ENCODE peak calls at places on chromosomes 3 and 15, in seven cellular contexts. F, Z, P, L, T, V and O are unnamed samples.

GRCh38 chr3:174662653-174663052 is 196.5 kb upstream of the NAALADL2 start:
- DNase-seq in P (peak), F (no peak), T (no peak), L (no peak), Z (no peak), V (no peak), O (no peak)

GRCh38 chr3:15798533-15799245 is 910 bp upstream of the ANKRD28 start:
- DNase-seq in L (no peak), Z (no peak), V (no peak), P (no peak), F (no peak), T (no peak), O (no peak)

GRCh38 chr15:91148243-91148642 is 48.2 kb downstream of the SV2B start:
- DNase-seq in T (no peak), P (no peak), L (no peak), F (no peak), V (no peak), Z (no peak), O (no peak)

GRCh38 chr15:55917881-55918296 is 75.5 kb downstream of the NEDD4 start:
- DNase-seq in T (peak), Z (peak), L (peak), F (peak), V (no peak), P (peak), O (peak)

GRCh38 chr3:87359807-87360206 is 83.4 kb upstream of the POU1F1 start:
- DNase-seq in L (no peak), F (no peak), Z (no peak), T (no peak), V (no peak), P (no peak), O (no peak)

GRCh38 chr15:52680041-52680391 is 828 bp upstream of the ATOSA start:
- DNase-seq in L (no peak), V (no peak), F (no peak), P (peak), T (no peak), Z (no peak), O (no peak)

GRCh38 chr3:29079358-29079757 is 201.5 kb upstream of the RBMS3 start:
- DNase-seq in L (no peak), Z (no peak), P (no peak), T (no peak), V (no peak), F (no peak), O (no peak)

GRCh38 chr3:195071916-195072820 is 198.8 kb downstream of the XXYLT1 start:
- DNase-seq in Z (no peak), P (no peak), F (no peak), T (no peak), L (no peak), V (no peak), O (no peak)

GRCh38 chr3:23356169-23356568 is 153.0 kb downstream of the UBE2E2 start:
- DNase-seq in T (no peak), P (no peak), F (no peak), Z (no peak), L (no peak), V (no peak), O (no peak)

GRCh38 chr3:165339753-165340152 is 143.6 kb upstream of the SLITRK3 start:
- DNase-seq in F (peak), P (no peak), V (no peak), T (peak), L (no peak), Z (no peak), O (no peak)

GRCh38 chr3:96863129-96863740 is 48.8 kb downstream of the EPHA6 start:
- DNase-seq in L (peak), F (no peak), T (peak), P (peak), V (no peak), Z (no peak), O (peak)

GRCh38 chr3:195441476-195441970 is 1.3 kb downstream of the ACAP2 start:
- DNase-seq in F (no peak), L (peak), Z (no peak), P (peak), T (no peak), V (no peak), O (no peak)

GRCh38 chr3:81581966-81582599 is 179.4 kb downstream of the GBE1 start:
- DNase-seq in P (peak), L (peak), V (peak), T (peak), F (peak), Z (peak), O (peak)

GRCh38 chr3:25294406-25294805 is 133.7 kb upstream of the RARB start:
- DNase-seq in Z (no peak), F (no peak), V (no peak), L (no peak), T (no peak), P (no peak), O (no peak)

GRCh38 chr3:154886437-154886836 is 193.7 kb upstream of the MME start:
- DNase-seq in T (no peak), Z (no peak), L (no peak), F (no peak), P (peak), V (no peak), O (no peak)

GRCh38 chr3:5013021-5013906 is 34.0 kb downstream of the BHLHE40 start:
- DNase-seq in L (peak), P (no peak), T (no peak), F (peak), V (no peak), Z (peak), O (no peak)

GRCh38 chr15:66233487-66234415 is 19.8 kb downstream of the MEGF11 start:
- DNase-seq in F (peak), P (no peak), T (peak), L (peak), V (no peak), Z (peak), O (no peak)

GRCh38 chr3:145017959-145018358 is 1046.3 kb downstream of the DIPK2A start:
- DNase-seq in V (no peak), L (no peak), T (no peak), Z (no peak), P (no peak), F (no peak), O (no peak)

GRCh38 chr3:161551697-161552096 is 55.1 kb downstream of the OTOL1 start:
- DNase-seq in V (no peak), T (no peak), Z (no peak), F (no peak), L (no peak), P (no peak), O (no peak)

GRCh38 chr3:15499536-15499935 is 22.0 kb downstream of the COLQ start:
- DNase-seq in P (no peak), T (no peak), L (no peak), F (no peak), Z (no peak), V (no peak), O (no peak)

GRCh38 chr3:73805435-73805834 is 180.7 kb upstream of the PDZRN3 start:
- DNase-seq in P (no peak), T (no peak), F (no peak), Z (no peak), L (no peak), V (no peak), O (no peak)

GRCh38 chr15:101463265-101463664 is 26.2 kb downstream of the PCSK6 start:
- DNase-seq in T (no peak), F (no peak), P (no peak), L (no peak), V (no peak), Z (no peak), O (no peak)

GRCh38 chr3:85571835-85572234 is 613.0 kb downstream of the CADM2 start:
- DNase-seq in L (peak), P (no peak), T (no peak), V (no peak), Z (no peak), F (no peak), O (no peak)

GRCh38 chr3:125684199-125684598 is 88.9 kb upstream of the OSBPL11 start:
- DNase-seq in Z (no peak), V (no peak), T (peak), P (peak), L (peak), F (peak), O (no peak)

GRCh38 chr15:39845582-39845981 is 62.9 kb upstream of the FSIP1 start:
- DNase-seq in T (no peak), V (no peak), P (no peak), F (no peak), Z (no peak), L (no peak), O (no peak)

GRCh38 chr3:151926956-151927355 is 53.5 kb downstream of the SUCNR1 start:
- DNase-seq in F (no peak), T (no peak), L (no peak), Z (no peak), P (no peak), V (no peak), O (no peak)

GRCh38 chr3:42819351-42819965 is 10.2 kb downstream of the ACKR2 start:
- DNase-seq in L (peak), P (peak), Z (peak), F (no peak), T (peak), V (no peak), O (no peak)

GRCh38 chr3:10518506-10519150 is 13.2 kb upstream of the ATP2B2 start:
- DNase-seq in V (no peak), P (no peak), L (no peak), F (no peak), T (no peak), Z (no peak), O (no peak)

GRCh38 chr15:86235667-86236066 is 156.0 kb downstream of the AGBL1 start:
- DNase-seq in V (no peak), Z (no peak), F (no peak), L (no peak), T (no peak), P (peak), O (no peak)

GRCh38 chr15:50879016-50879415 is 29.5 kb upstream of the AP4E1 start:
- DNase-seq in P (no peak), Z (no peak), F (no peak), L (no peak), T (no peak), V (no peak), O (no peak)

GRCh38 chr3:131140891-131141290 is 114.2 kb downstream of the NEK11 start:
- DNase-seq in Z (no peak), L (no peak), V (no peak), F (no peak), T (no peak), P (no peak), O (no peak)

GRCh38 chr3:28279770-28280169 is 38.4 kb downstream of the CMC1 start:
- DNase-seq in F (no peak), V (no peak), P (no peak), L (no peak), T (no peak), Z (no peak), O (no peak)

GRCh38 chr15:65077981-65078352 is 1.4 kb downstream of the KBTBD13 start:
- DNase-seq in L (no peak), V (no peak), P (peak), T (peak), F (peak), Z (no peak), O (no peak)

GRCh38 chr3:188756241-188756640 is 415.5 kb upstream of the TPRG1 start:
- DNase-seq in T (no peak), P (no peak), F (no peak), Z (no peak), L (no peak), V (no peak), O (no peak)

GRCh38 chr15:58444056-58444455 is 12.3 kb downstream of the LIPC start:
- DNase-seq in T (no peak), P (no peak), F (no peak), V (no peak), Z (no peak), L (no peak), O (no peak)

GRCh38 chr3:187290561-187290960 is 976 bp downstream of the MASP1 start:
- DNase-seq in F (no peak), P (no peak), L (no peak), Z (no peak), V (no peak), T (no peak), O (no peak)

GRCh38 chr3:187292186-187292585 is 649 bp upstream of the MASP1 start:
- DNase-seq in T (no peak), F (no peak), V (no peak), Z (no peak), P (no peak), L (no peak), O (no peak)

GRCh38 chr3:187291512-187292132 is at the start of gene MASP1:
- DNase-seq in P (no peak), L (peak), T (peak), Z (no peak), F (no peak), V (no peak), O (no peak)

GRCh38 chr3:187292631-187293513 is 1.3 kb upstream of the MASP1 start:
- DNase-seq in L (no peak), P (no peak), T (no peak), V (no peak), F (no peak), Z (no peak), O (no peak)

GRCh38 chr3:187291001-187291511 is 481 bp downstream of the MASP1 start:
- DNase-seq in L (no peak), T (peak), F (no peak), V (no peak), Z (no peak), P (no peak), O (no peak)
- TF ChIP-seq REST in L (no peak), T (no peak), F (no peak), V (no peak), Z (no peak), P (no peak), O (no peak)

DNA sequence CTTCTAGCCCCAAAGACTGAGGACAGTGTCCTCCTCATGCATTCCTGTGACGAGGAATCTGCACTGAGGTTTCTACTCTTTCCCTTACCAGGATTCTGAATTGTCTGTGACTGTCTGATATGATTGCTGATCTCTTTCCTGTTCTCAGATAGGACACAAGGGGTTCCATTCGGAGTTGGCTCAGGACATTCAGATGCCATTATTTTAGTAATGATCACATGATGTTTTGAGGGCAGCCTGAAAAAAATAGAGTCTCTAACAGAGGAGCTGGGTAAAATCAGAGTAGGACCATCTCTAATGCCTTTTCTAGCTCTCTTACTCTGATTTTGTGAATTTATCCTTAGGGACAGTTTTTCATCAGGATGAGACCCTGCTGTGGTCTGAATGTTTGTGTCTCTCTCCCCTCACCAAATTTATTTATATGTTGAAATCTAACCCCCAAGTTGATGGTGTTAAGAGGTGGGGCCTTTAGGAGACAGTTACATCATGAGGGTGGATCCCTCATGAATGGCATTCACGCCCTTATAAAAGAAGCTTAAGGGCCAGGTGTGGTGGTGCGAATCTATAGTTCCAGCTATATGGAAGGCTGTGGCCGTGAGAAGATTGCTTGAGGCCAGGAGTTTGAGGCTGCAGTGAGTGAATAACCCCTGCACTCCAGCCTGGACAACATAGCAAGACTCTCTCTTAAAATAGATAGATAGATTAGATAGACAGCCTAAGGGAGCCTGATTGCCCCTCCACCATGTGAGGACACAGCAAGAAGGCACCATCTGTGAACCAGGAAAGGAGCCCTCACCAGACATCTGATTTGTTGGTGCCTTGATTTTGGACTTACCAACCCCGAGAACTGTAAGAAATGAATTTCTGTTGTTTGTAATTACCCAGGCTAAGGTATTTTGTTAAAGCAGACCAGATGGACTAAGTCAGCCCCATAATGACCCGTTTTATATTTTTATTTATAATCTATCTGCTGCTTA is 24.4 kb downstream of the FNDC3B start:
- DNase-seq in Z (no peak), V (no peak), P (no peak), L (no peak), T (no peak), F (no peak), O (no peak)
- TF ChIP-seq POLR2AphosphoS5 in Z (no peak), V (no peak), P (no peak), L (no peak), T (no peak), F (no peak), O (no peak)

GRCh38 chr3:57017481-57017880 is 43.0 kb upstream of the SPATA12 start:
- DNase-seq in Z (no peak), V (no peak), F (peak), L (peak), P (no peak), T (no peak), O (no peak)

GRCh38 chr3:57015912-57016311 is 44.6 kb upstream of the SPATA12 start:
- DNase-seq in P (no peak), L (no peak), Z (no peak), T (no peak), V (no peak), F (no peak), O (no peak)

GRCh38 chr3:57015350-57015729 is 45.1 kb upstream of the SPATA12 start:
- DNase-seq in Z (no peak), F (no peak), L (no peak), P (no peak), V (no peak), T (no peak), O (no peak)

GRCh38 chr3:57019057-57019456 is 41.4 kb upstream of the SPATA12 start:
- DNase-seq in Z (no peak), P (no peak), V (no peak), T (no peak), F (no peak), L (no peak), O (no peak)

GRCh38 chr3:57018246-57018645 is 42.2 kb upstream of the SPATA12 start:
- DNase-seq in F (no peak), P (no peak), Z (no peak), T (no peak), V (no peak), L (no peak), O (no peak)
- H3K27ac ChIP-seq in F (no peak), P (no peak), Z (no peak), T (no peak), V (no peak), L (no peak), O (no peak)

GRCh38 chr3:149010504-149010951 is 19.2 kb downstream of the GYG1 start:
- DNase-seq in L (peak), F (no peak), T (no peak), V (no peak), P (no peak), Z (no peak), O (no peak)

GRCh38 chr3:149007567-149008257 is 16.4 kb downstream of the GYG1 start:
- DNase-seq in P (no peak), F (no peak), L (no peak), V (no peak), Z (no peak), T (no peak), O (no peak)

GRCh38 chr3:149010966-149011365 is 19.6 kb downstream of the GYG1 start:
- DNase-seq in F (no peak), L (no peak), T (no peak), P (no peak), V (no peak), Z (no peak), O (no peak)

GRCh38 chr3:149011676-149012075 is 20.3 kb downstream of the GYG1 start:
- DNase-seq in T (no peak), P (no peak), Z (no peak), V (no peak), L (no peak), F (no peak), O (no peak)

DNA sequence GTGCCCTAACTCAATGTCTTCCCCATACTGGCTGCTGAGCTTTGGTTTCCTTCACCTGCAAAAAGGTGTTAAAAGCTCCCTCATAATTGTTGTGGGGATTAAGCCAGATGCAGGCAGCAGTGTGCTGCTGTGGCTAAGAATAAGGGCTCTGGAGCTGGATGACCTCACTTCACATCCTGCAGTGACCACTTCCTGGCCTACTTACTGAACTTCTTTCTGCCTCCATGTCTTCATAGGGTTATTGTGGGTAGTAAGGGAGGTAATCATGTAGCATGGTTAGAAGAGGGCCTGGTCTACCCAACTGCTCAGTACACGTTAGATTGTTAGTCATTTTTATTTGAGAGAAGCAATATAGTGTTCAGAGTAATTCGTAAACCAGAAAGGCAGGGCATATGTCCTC is 18.4 kb downstream of the GYG1 start:
- DNase-seq in T (no peak), Z (no peak), V (no peak), P (no peak), F (no peak), L (no peak), O (no peak)
- TF ChIP-seq REST in T (no peak), Z (no peak), V (no peak), P (no peak), F (no peak), L (no peak), O (no peak)

DNA sequence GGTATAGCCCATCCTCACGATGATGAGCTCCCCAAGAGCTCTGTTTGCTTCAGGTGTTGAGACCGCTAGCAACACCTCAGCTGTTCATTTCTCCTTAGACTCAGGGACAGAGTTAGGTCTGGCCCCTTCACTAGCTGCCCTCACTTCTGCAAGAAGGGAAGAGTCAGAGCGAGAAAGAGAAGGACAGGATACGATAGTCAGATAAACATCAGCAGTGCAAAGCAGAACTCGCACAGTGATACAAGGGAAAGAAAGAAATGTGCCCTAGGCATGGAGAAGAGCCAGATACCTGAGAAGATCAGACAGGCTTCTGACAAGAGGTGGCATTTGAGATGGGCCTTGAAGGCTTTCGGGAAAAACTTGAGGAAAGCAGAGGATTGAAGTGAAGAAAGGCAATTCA is 106.2 kb downstream of the PGPEP1L start:
- DNase-seq in V (no peak), P (no peak), F (no peak), T (no peak), L (no peak), Z (no peak), O (no peak)
- TF ChIP-seq POLR2AphosphoS5 in V (no peak), P (no peak), F (no peak), T (no peak), L (no peak), Z (no peak), O (no peak)

GRCh38 chr15:48388017-48388936 is 57.0 kb downstream of the DUT start:
- DNase-seq in L (no peak), V (no peak), F (no peak), P (no peak), Z (no peak), T (no peak), O (no peak)

GRCh38 chr15:48388937-48389309 is 57.7 kb downstream of the DUT start:
- DNase-seq in V (no peak), P (no peak), T (no peak), L (no peak), Z (no peak), F (no peak), O (no peak)

GRCh38 chr15:48384616-48385015 is 53.4 kb downstream of the DUT start:
- DNase-seq in P (no peak), T (no peak), L (no peak), F (no peak), V (no peak), Z (no peak), O (no peak)

GRCh38 chr15:48385031-48385430 is 53.8 kb downstream of the DUT start:
- DNase-seq in F (no peak), Z (no peak), L (no peak), V (no peak), P (no peak), T (no peak), O (no peak)

GRCh38 chr15:48385431-48385830 is 54.2 kb downstream of the DUT start:
- DNase-seq in V (no peak), P (no peak), F (no peak), Z (no peak), T (no peak), L (no peak), O (no peak)
- H3K27ac ChIP-seq in V (no peak), P (peak), F (no peak), Z (no peak), T (no peak), L (no peak), O (no peak)

GRCh38 chr15:63524316-63525015 is 20.1 kb downstream of the USP3 start:
- DNase-seq in P (no peak), V (no peak), Z (no peak), L (no peak), T (no peak), F (no peak), O (no peak)
- TF ChIP-seq REST in P (no peak), V (no peak), Z (no peak), L (no peak), T (no peak), F (no peak), O (no peak)